ENCODE peak calls at places on chromosomes 12 and 14, in seven cellular contexts. One of them, this sample, is unnamed.

GRCh38 chr12:81811066-81811777 is 52.1 kb upstream of the PPFIA2 start:
- DNase-seq in stomach: no peak
- DNase-seq in tibial nerve: peak; percentile 54
- DNase-seq in sigmoid colon: no peak
- DNase-seq in GM12891: no peak
- DNase-seq in endothelial cell of umbilical vein: no peak
- DNase-seq in IMR-90: no peak
- DNase-seq in this sample: no peak

GRCh38 chr14:30153662-30154061 is 226.0 kb upstream of the PRKD1 start:
- DNase-seq in GM12891: no peak
- DNase-seq in tibial nerve: no peak
- DNase-seq in stomach: no peak
- DNase-seq in sigmoid colon: no peak
- DNase-seq in endothelial cell of umbilical vein: no peak
- DNase-seq in IMR-90: no peak
- DNase-seq in this sample: no peak

GRCh38 chr14:24246765-24247212 is 4.4 kb upstream of the TINF2 start:
- DNase-seq in sigmoid colon: no peak
- DNase-seq in stomach: no peak
- DNase-seq in tibial nerve: no peak
- DNase-seq in endothelial cell of umbilical vein: no peak
- DNase-seq in IMR-90: peak; percentile 25
- DNase-seq in GM12891: peak; percentile 52
- DNase-seq in this sample: no peak

GRCh38 chr14:76489667-76490066 is 113.7 kb downstream of the ESRRB start:
- DNase-seq in stomach: no peak
- DNase-seq in IMR-90: no peak
- DNase-seq in endothelial cell of umbilical vein: no peak
- DNase-seq in sigmoid colon: no peak
- DNase-seq in GM12891: no peak
- DNase-seq in tibial nerve: no peak
- DNase-seq in this sample: no peak

GRCh38 chr14:100372357-100373048 is 49.4 kb downstream of the SLC25A47 start:
- DNase-seq in tibial nerve: no peak
- DNase-seq in IMR-90: no peak
- DNase-seq in GM12891: no peak
- DNase-seq in endothelial cell of umbilical vein: peak; percentile 40
- DNase-seq in sigmoid colon: no peak
- DNase-seq in stomach: no peak
- DNase-seq in this sample: no peak

GRCh38 chr12:62834971-62835547 is 99.9 kb downstream of the PPM1H start:
- DNase-seq in sigmoid colon: no peak
- DNase-seq in endothelial cell of umbilical vein: no peak
- DNase-seq in IMR-90: peak; percentile 31
- DNase-seq in stomach: no peak
- DNase-seq in GM12891: no peak
- DNase-seq in tibial nerve: no peak
- DNase-seq in this sample: no peak

GRCh38 chr14:99731536-99732435 is 47.7 kb downstream of the CYP46A1 start:
- DNase-seq in GM12891: no peak
- DNase-seq in tibial nerve: no peak
- DNase-seq in sigmoid colon: peak; percentile 74
- DNase-seq in endothelial cell of umbilical vein: no peak
- DNase-seq in stomach: no peak
- DNase-seq in IMR-90: no peak
- DNase-seq in this sample: peak; percentile 89

GRCh38 chr12:102917026-102917787 is at the start of gene PAH:
- DNase-seq in IMR-90: no peak
- DNase-seq in tibial nerve: no peak
- DNase-seq in stomach: peak; percentile 26
- DNase-seq in endothelial cell of umbilical vein: no peak
- DNase-seq in sigmoid colon: no peak
- DNase-seq in GM12891: no peak
- DNase-seq in this sample: no peak

GRCh38 chr14:71725802-71726638 is 206.2 kb upstream of the RGS6 start:
- DNase-seq in GM12891: no peak
- DNase-seq in tibial nerve: no peak
- DNase-seq in sigmoid colon: no peak
- DNase-seq in IMR-90: peak; percentile 86
- DNase-seq in stomach: no peak
- DNase-seq in endothelial cell of umbilical vein: no peak
- DNase-seq in this sample: peak; percentile 19

GRCh38 chr14:30357791-30358190 is 201.2 kb upstream of the G2E3 start:
- DNase-seq in stomach: no peak
- DNase-seq in tibial nerve: no peak
- DNase-seq in sigmoid colon: no peak
- DNase-seq in GM12891: no peak
- DNase-seq in IMR-90: no peak
- DNase-seq in endothelial cell of umbilical vein: no peak
- DNase-seq in this sample: no peak

GRCh38 chr12:14981049-14981448 is 8.2 kb downstream of the PDE6H start:
- DNase-seq in IMR-90: no peak
- DNase-seq in sigmoid colon: no peak
- DNase-seq in tibial nerve: no peak
- DNase-seq in GM12891: no peak
- DNase-seq in stomach: no peak
- DNase-seq in endothelial cell of umbilical vein: no peak
- DNase-seq in this sample: no peak

GRCh38 chr14:51448831-51449665 is 202.7 kb upstream of the FRMD6 start:
- DNase-seq in tibial nerve: no peak
- DNase-seq in sigmoid colon: no peak
- DNase-seq in endothelial cell of umbilical vein: peak; percentile 66
- DNase-seq in IMR-90: peak; percentile 98
- DNase-seq in GM12891: no peak
- DNase-seq in stomach: no peak
- DNase-seq in this sample: no peak

GRCh38 chr12:21559855-21560569 is 33.9 kb downstream of the SPX start:
- DNase-seq in endothelial cell of umbilical vein: peak; percentile 62
- DNase-seq in GM12891: no peak
- DNase-seq in sigmoid colon: no peak
- DNase-seq in tibial nerve: peak; percentile 14
- DNase-seq in IMR-90: peak; percentile 53
- DNase-seq in stomach: no peak
- DNase-seq in this sample: no peak

GRCh38 chr12:121905746-121906145 is 12.6 kb upstream of the CFAP251 start:
- DNase-seq in sigmoid colon: no peak
- DNase-seq in endothelial cell of umbilical vein: no peak
- DNase-seq in GM12891: no peak
- DNase-seq in IMR-90: peak; percentile 22
- DNase-seq in stomach: no peak
- DNase-seq in tibial nerve: no peak
- DNase-seq in this sample: no peak

GRCh38 chr12:121649819-121650353 is 19.6 kb downstream of the MORN3 start:
- DNase-seq in endothelial cell of umbilical vein: no peak
- DNase-seq in tibial nerve: no peak
- DNase-seq in IMR-90: no peak
- DNase-seq in sigmoid colon: no peak
- DNase-seq in GM12891: no peak
- DNase-seq in stomach: no peak
- DNase-seq in this sample: no peak

GRCh38 chr12:124442772-124443445 is 124.5 kb downstream of the NCOR2 start:
- DNase-seq in tibial nerve: no peak
- DNase-seq in IMR-90: no peak
- DNase-seq in endothelial cell of umbilical vein: no peak
- DNase-seq in GM12891: no peak
- DNase-seq in sigmoid colon: no peak
- DNase-seq in stomach: no peak
- DNase-seq in this sample: no peak

GRCh38 chr12:6769003-6769389 is 2.8 kb downstream of the PTMS start:
- DNase-seq in stomach: no peak
- DNase-seq in IMR-90: peak; percentile 29
- DNase-seq in GM12891: no peak
- DNase-seq in tibial nerve: no peak
- DNase-seq in sigmoid colon: peak; percentile 88
- DNase-seq in endothelial cell of umbilical vein: peak; percentile 33
- DNase-seq in this sample: no peak

GRCh38 chr12:123894823-123895338 is 77.8 kb downstream of the CCDC92 start:
- DNase-seq in tibial nerve: no peak
- DNase-seq in stomach: no peak
- DNase-seq in IMR-90: no peak
- DNase-seq in sigmoid colon: no peak
- DNase-seq in GM12891: no peak
- DNase-seq in endothelial cell of umbilical vein: no peak
- DNase-seq in this sample: no peak

GRCh38 chr12:26692417-26692816 is 140.6 kb downstream of the ITPR2 start:
- DNase-seq in endothelial cell of umbilical vein: no peak
- DNase-seq in stomach: no peak
- DNase-seq in IMR-90: no peak
- DNase-seq in sigmoid colon: no peak
- DNase-seq in GM12891: no peak
- DNase-seq in tibial nerve: no peak
- DNase-seq in this sample: no peak

GRCh38 chr12:224330-224729 is 10.4 kb upstream of the SLC6A12 start:
- DNase-seq in IMR-90: no peak
- DNase-seq in sigmoid colon: no peak
- DNase-seq in endothelial cell of umbilical vein: no peak
- DNase-seq in stomach: no peak
- DNase-seq in tibial nerve: no peak
- DNase-seq in GM12891: no peak
- DNase-seq in this sample: no peak

GRCh38 chr12:24901975-24902461 is 46.9 kb downstream of the BCAT1 start:
- DNase-seq in IMR-90: no peak
- DNase-seq in sigmoid colon: no peak
- DNase-seq in GM12891: no peak
- DNase-seq in endothelial cell of umbilical vein: peak; percentile 81
- DNase-seq in tibial nerve: no peak
- DNase-seq in stomach: no peak
- DNase-seq in this sample: no peak

GRCh38 chr12:5083955-5084849 is 40.5 kb downstream of the KCNA5 start:
- DNase-seq in IMR-90: peak; percentile 71
- DNase-seq in GM12891: peak; percentile 47
- DNase-seq in sigmoid colon: no peak
- DNase-seq in endothelial cell of umbilical vein: peak; percentile 59
- DNase-seq in tibial nerve: peak; percentile 84
- DNase-seq in stomach: no peak
- DNase-seq in this sample: no peak

DNA sequence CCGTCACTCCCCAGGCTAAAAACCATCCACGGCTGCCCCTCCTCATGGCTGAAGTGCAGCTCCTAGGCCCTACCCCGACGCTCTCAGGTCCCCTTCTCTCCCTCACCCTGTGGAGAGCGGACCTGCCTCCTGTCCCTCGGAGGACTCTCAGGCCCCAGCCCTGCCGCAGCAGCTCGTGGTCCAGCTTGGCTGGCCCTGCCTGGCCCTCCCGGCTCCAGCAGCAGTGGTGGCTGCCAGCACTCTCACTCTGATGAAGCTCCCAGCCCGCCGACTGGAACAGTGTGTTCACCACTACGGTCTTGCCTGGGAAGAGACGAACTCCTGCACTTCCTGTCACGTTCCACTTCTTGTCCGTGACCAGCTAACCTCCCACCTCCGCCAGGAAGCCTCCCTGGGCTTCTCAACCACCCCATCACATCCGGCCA is 11.1 kb downstream of the BAG5 start:
- DNase-seq in sigmoid colon: peak; percentile 97
- DNase-seq in GM12891: no peak
- DNase-seq in stomach: no peak
- DNase-seq in tibial nerve: no peak
- DNase-seq in IMR-90: no peak
- DNase-seq in endothelial cell of umbilical vein: no peak
- DNase-seq in this sample: no peak
- TF ChIP-seq POLR2A in sigmoid colon: no peak
- TF ChIP-seq POLR2A in GM12891: no peak
- TF ChIP-seq POLR2A in stomach: no peak
- TF ChIP-seq POLR2A in tibial nerve: peak; percentile 24
- TF ChIP-seq POLR2A in IMR-90: no peak
- TF ChIP-seq POLR2A in endothelial cell of umbilical vein: no peak
- TF ChIP-seq POLR2A in this sample: no peak

GRCh38 chr14:89648924-89649323 is 231.9 kb upstream of the FOXN3 start:
- DNase-seq in tibial nerve: no peak
- DNase-seq in endothelial cell of umbilical vein: no peak
- DNase-seq in GM12891: no peak
- DNase-seq in IMR-90: no peak
- DNase-seq in stomach: no peak
- DNase-seq in sigmoid colon: no peak
- DNase-seq in this sample: no peak
- TF ChIP-seq POLR2A in tibial nerve: no peak
- TF ChIP-seq POLR2A in endothelial cell of umbilical vein: no peak
- TF ChIP-seq POLR2A in GM12891: no peak
- TF ChIP-seq POLR2A in IMR-90: no peak
- TF ChIP-seq POLR2A in stomach: no peak
- TF ChIP-seq POLR2A in sigmoid colon: no peak
- TF ChIP-seq POLR2A in this sample: no peak

GRCh38 chr12:65324056-65324455 is 45.6 kb downstream of the MSRB3 start:
- DNase-seq in IMR-90: peak; percentile 28
- DNase-seq in stomach: no peak
- DNase-seq in GM12891: no peak
- DNase-seq in sigmoid colon: no peak
- DNase-seq in tibial nerve: no peak
- DNase-seq in endothelial cell of umbilical vein: no peak
- DNase-seq in this sample: no peak

GRCh38 chr12:65324551-65324950 is 46.1 kb downstream of the MSRB3 start:
- DNase-seq in GM12891: no peak
- DNase-seq in endothelial cell of umbilical vein: no peak
- DNase-seq in IMR-90: no peak
- DNase-seq in tibial nerve: no peak
- DNase-seq in sigmoid colon: no peak
- DNase-seq in stomach: no peak
- DNase-seq in this sample: no peak

GRCh38 chr12:65323025-65323424 is 44.5 kb downstream of the MSRB3 start:
- DNase-seq in sigmoid colon: no peak
- DNase-seq in tibial nerve: no peak
- DNase-seq in GM12891: no peak
- DNase-seq in stomach: no peak
- DNase-seq in endothelial cell of umbilical vein: no peak
- DNase-seq in IMR-90: no peak
- DNase-seq in this sample: no peak

GRCh38 chr12:65327207-65328076 is 49.0 kb downstream of the MSRB3 start:
- DNase-seq in sigmoid colon: peak; percentile 73
- DNase-seq in endothelial cell of umbilical vein: peak; percentile 32
- DNase-seq in stomach: no peak
- DNase-seq in GM12891: no peak
- DNase-seq in tibial nerve: peak; percentile 50
- DNase-seq in IMR-90: peak; percentile 91
- DNase-seq in this sample: no peak

DNA sequence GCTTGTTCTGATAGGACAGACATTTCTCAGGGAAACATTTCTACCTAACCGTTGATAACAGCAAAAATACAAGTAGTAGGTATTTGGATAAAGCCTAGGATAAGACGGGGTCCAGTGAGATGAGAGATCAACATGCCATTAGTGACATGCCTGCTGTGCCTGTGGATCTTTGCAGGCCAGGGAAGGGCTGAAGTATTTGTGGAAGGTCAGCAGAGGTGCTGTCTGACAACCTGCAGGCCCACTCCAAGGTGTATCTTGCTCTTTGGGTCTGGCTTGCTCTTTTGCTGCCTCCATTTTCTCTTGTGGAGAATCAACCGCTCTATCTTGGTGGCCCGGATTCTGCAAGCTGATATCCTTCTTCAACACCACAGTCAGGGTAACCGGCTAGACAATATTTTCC is 46.7 kb downstream of the MSRB3 start:
- DNase-seq in sigmoid colon: no peak
- DNase-seq in IMR-90: no peak
- DNase-seq in tibial nerve: no peak
- DNase-seq in GM12891: no peak
- DNase-seq in stomach: no peak
- DNase-seq in endothelial cell of umbilical vein: no peak
- DNase-seq in this sample: no peak
- TF ChIP-seq POLR2A in sigmoid colon: no peak
- TF ChIP-seq POLR2A in IMR-90: no peak
- TF ChIP-seq POLR2A in tibial nerve: no peak
- TF ChIP-seq POLR2A in GM12891: no peak
- TF ChIP-seq POLR2A in stomach: no peak
- TF ChIP-seq POLR2A in endothelial cell of umbilical vein: no peak
- TF ChIP-seq POLR2A in this sample: no peak

GRCh38 chr12:68745904-68746571 is at the start of gene SLC35E3:
- DNase-seq in sigmoid colon: peak; percentile 95
- DNase-seq in GM12891: peak; percentile 92
- DNase-seq in endothelial cell of umbilical vein: peak; percentile 85
- DNase-seq in tibial nerve: peak; percentile 82
- DNase-seq in stomach: peak; percentile 92
- DNase-seq in IMR-90: peak; percentile 75
- DNase-seq in this sample: peak; percentile 96
- TF ChIP-seq POLR2A in sigmoid colon: peak; percentile 83
- TF ChIP-seq POLR2A in GM12891: peak; percentile 83
- TF ChIP-seq POLR2A in endothelial cell of umbilical vein: peak; percentile 79
- TF ChIP-seq POLR2A in tibial nerve: peak; percentile 83
- TF ChIP-seq POLR2A in stomach: no peak
- TF ChIP-seq POLR2A in IMR-90: peak; percentile 42
- TF ChIP-seq POLR2A in this sample: peak; percentile 47

This sample was measured in vagina.